ENCODE peak calls at places on chromosomes 5 and 9, in eight cellular contexts. K, T, M, B, F, C, U and G are unnamed samples. For H3K4me1, the result is how much of the 10 kb centered on the place peaks cover.

GRCh38 chr5:176601901-176602300 is 8.1 kb downstream of the GPRIN1 start:
- DNase-seq in K (no peak), T (no peak), M (no peak), B (no peak), F (no peak), C (no peak), U (no peak), G (no peak)

GRCh38 chr9:14692918-14693861 is at the start of gene ZDHHC21:
- DNase-seq in K (peak), T (peak), M (peak), B (peak), F (peak), C (peak), U (peak), G (peak)

GRCh38 chr9:136100700-136101614 is 5.9 kb upstream of the NACC2 start:
- DNase-seq in K (no peak), T (no peak), M (peak), B (no peak), F (no peak), C (no peak), U (no peak), G (no peak)

GRCh38 chr5:176371621-176372539 is 6.6 kb downstream of the ARL10 start:
- DNase-seq in K (no peak), T (peak), M (no peak), B (no peak), F (no peak), C (no peak), U (no peak), G (no peak)

GRCh38 chr5:152388610-152389009 is 16.5 kb downstream of the NMUR2 start:
- DNase-seq in K (no peak), T (no peak), M (no peak), B (no peak), F (no peak), C (no peak), U (no peak), G (no peak)

GRCh38 chr9:2039294-2040180 is 24.4 kb downstream of the SMARCA2 start:
- DNase-seq in K (no peak), T (peak), M (no peak), B (no peak), F (peak), C (no peak), U (no peak), G (peak)

GRCh38 chr5:74232281-74232680 is 408.2 kb downstream of the ENC1 start:
- DNase-seq in K (no peak), T (no peak), M (peak), B (no peak), F (no peak), C (no peak), U (no peak), G (no peak)

GRCh38 chr5:2753452-2754409 is 2.3 kb upstream of the IRX2 start:
- DNase-seq in K (peak), T (no peak), M (peak), B (no peak), F (no peak), C (no peak), U (no peak), G (no peak)

GRCh38 chr5:57298295-57298984 is 124.6 kb downstream of the GPBP1 start:
- DNase-seq in K (peak), T (peak), M (peak), B (peak), F (peak), C (peak), U (peak), G (no peak)

GRCh38 chr5:169652057-169652456 is 15.0 kb downstream of the DOCK2 start:
- DNase-seq in K (no peak), T (no peak), M (no peak), B (peak), F (no peak), C (no peak), U (no peak), G (no peak)

GRCh38 chr9:970310-971002 is 6.0 kb upstream of the DMRT3 start:
- DNase-seq in K (no peak), T (no peak), M (peak), B (no peak), F (no peak), C (no peak), U (no peak), G (no peak)

GRCh38 chr9:21336467-21336866 is 1.3 kb upstream of the KLHL9 start:
- DNase-seq in K (no peak), T (no peak), M (no peak), B (no peak), F (no peak), C (no peak), U (no peak), G (no peak)

GRCh38 chr5:127294829-127295228 is 4.2 kb downstream of the MEGF10 start:
- DNase-seq in K (no peak), T (no peak), M (no peak), B (no peak), F (no peak), C (no peak), U (no peak), G (no peak)

GRCh38 chr5:15499528-15500325 is at the start of gene FBXL7:
- DNase-seq in K (peak), T (peak), M (peak), B (peak), F (peak), C (peak), U (peak), G (peak)

GRCh38 chr9:112620353-112620752 is 97.6 kb downstream of the INIP start:
- DNase-seq in K (no peak), T (no peak), M (no peak), B (no peak), F (no peak), C (no peak), U (no peak), G (no peak)

GRCh38 chr9:19922476-19923118 is 133.8 kb upstream of the SLC24A2 start:
- DNase-seq in K (no peak), T (no peak), M (peak), B (peak), F (peak), C (peak), U (peak), G (no peak)

GRCh38 chr5:68304421-68305052 is 89.0 kb downstream of the PIK3R1 start:
- DNase-seq in K (no peak), T (no peak), M (no peak), B (no peak), F (no peak), C (no peak), U (no peak), G (no peak)

GRCh38 chr5:113242481-113243348 is 192.1 kb downstream of the TSSK1B start:
- DNase-seq in K (no peak), T (no peak), M (no peak), B (no peak), F (no peak), C (no peak), U (peak), G (no peak)
- TF ChIP-seq CTCF in K (no peak), T (no peak), M (no peak), B (no peak), F (no peak), C (no peak), U (no peak), G (no peak)

GRCh38 chr5:10726179-10726912 is 34.7 kb downstream of the DAP start:
- DNase-seq in K (no peak), T (no peak), M (no peak), B (no peak), F (no peak), C (no peak), U (peak), G (no peak)

GRCh38 chr5:10726913-10727517 is 34.0 kb downstream of the DAP start:
- DNase-seq in K (no peak), T (no peak), M (no peak), B (no peak), F (no peak), C (no peak), U (peak), G (no peak)

GRCh38 chr5:10723519-10723918 is 37.5 kb downstream of the DAP start:
- DNase-seq in K (no peak), T (no peak), M (no peak), B (no peak), F (no peak), C (no peak), U (no peak), G (no peak)

GRCh38 chr5:10725636-10726035 is 35.4 kb downstream of the DAP start:
- DNase-seq in K (no peak), T (no peak), M (no peak), B (no peak), F (no peak), C (no peak), U (no peak), G (no peak)

DNA sequence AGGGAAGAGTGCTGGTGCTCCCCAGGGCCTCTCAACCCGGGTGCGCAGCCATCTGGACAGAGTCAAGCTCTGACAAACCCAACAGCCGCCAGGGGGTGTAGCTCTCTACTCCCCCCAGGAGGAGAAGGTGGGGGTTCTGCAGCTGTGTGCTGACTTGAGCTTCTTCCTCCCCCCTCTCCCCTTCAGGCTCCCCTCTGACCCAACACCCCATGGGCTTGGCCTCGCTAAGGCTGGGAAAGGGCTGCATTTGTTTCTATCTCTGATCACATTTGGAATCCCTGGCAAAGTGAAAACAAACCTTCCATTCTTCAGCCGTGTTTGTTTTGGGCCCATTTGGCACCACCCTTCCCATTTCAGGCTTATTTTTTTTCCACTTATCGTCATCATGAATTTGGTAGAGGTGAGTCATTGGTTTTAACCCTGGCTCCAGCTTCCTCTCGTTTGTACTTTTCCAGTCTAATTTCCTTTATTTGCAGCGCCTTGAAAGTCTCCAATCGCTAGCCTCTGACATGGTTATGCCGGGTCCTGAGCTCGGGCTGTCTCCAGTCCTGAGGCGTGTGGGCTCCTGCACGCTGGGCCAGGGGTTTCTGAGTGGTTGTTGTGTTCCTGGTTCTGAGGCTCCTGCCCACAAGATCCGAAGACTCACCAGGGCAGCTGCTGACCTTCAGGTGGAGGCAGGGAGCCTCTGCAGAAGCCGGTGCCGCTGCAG is 36.1 kb downstream of the DAP start:
- DNase-seq in K (peak), T (peak), M (no peak), B (peak), F (no peak), C (peak), U (peak), G (no peak)
- H3K4me1 ChIP-seq in K (under half), T (under half), M (under half), B (half or more), F (under half), C (under half), U (half or more), G (under half)

GRCh38 chr5:892390-893136 is at the start of the genes BRD9 and TRIP13:
- DNase-seq in K (peak), T (peak), M (peak), B (peak), F (peak), C (peak), U (peak), G (peak)
- TF ChIP-seq CTCF in K (no peak), T (peak), M (no peak), B (no peak), F (no peak), C (no peak), U (no peak), G (no peak)

GRCh38 chr9:5848372-5848882 is 15.5 kb upstream of the ERMP1 start:
- DNase-seq in K (no peak), T (no peak), M (no peak), B (no peak), F (no peak), C (no peak), U (no peak), G (no peak)
- H3K4me1 ChIP-seq in K (under half), T (under half), M (under half), B (under half), F (under half), C (under half), U (under half), G (under half)

GRCh38 chr9:132356276-132356924 is 1.6 kb upstream of the SETX start:
- DNase-seq in K (no peak), T (no peak), M (no peak), B (no peak), F (peak), C (no peak), U (no peak), G (no peak)
- TF ChIP-seq CTCF in K (no peak), T (no peak), M (no peak), B (no peak), F (no peak), C (no peak), U (no peak), G (no peak)

DNA sequence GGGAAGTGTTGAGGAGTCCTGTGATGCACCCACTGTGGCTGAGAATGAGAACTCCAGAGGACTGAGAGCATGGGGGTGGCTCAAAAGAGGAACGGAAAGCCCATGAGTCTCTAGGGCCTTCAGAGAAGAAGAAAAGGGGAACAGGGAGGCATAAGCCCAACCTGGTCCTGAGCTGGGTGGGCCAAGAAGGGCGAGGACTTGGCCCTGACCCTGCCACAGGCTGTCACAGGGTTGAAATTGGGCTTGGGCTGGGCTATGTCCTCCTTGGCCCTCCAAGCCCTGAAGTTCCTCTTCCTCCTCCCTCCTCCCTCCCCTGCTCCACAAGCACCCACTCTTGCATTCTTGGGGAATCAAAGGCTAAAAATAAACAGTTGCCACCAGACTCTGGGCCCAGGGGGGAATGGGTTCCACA is 49.3 kb upstream of the PPARGC1B start:
- DNase-seq in K (peak), T (peak), M (no peak), B (peak), F (no peak), C (no peak), U (no peak), G (no peak)
- H3K4me1 ChIP-seq in K (under half), T (under half), M (under half), B (under half), F (under half), C (under half), U (under half), G (under half)